ENCODE peak calls at places on chromosomes 1 and 21, in five cellular contexts. One of them, this sample, is unnamed.
A peak's percentile ranks its signal among the peaks of the same experiment; 100 is the strongest.

GRCh38 chr1:183942933-183943693 is 94.4 kb downstream of the COLGALT2 start:
- DNase-seq in ovary: no peak
- DNase-seq in GM23338: no peak
- DNase-seq in thyroid gland: no peak
- DNase-seq in endothelial cell of umbilical vein: no peak
- DNase-seq in this sample: no peak

GRCh38 chr1:70315782-70316181 is 38.7 kb downstream of the ANKRD13C start:
- DNase-seq in endothelial cell of umbilical vein: no peak
- DNase-seq in ovary: no peak
- DNase-seq in thyroid gland: no peak
- DNase-seq in GM23338: no peak
- DNase-seq in this sample: no peak

GRCh38 chr1:152855661-152856060 is 4.1 kb upstream of the LCE7A start:
- DNase-seq in endothelial cell of umbilical vein: no peak
- DNase-seq in thyroid gland: no peak
- DNase-seq in ovary: no peak
- DNase-seq in GM23338: no peak
- DNase-seq in this sample: no peak

GRCh38 chr1:75472089-75472970 is 138.6 kb downstream of the SLC44A5 start:
- DNase-seq in thyroid gland: no peak
- DNase-seq in endothelial cell of umbilical vein: peak; percentile 35
- DNase-seq in GM23338: no peak
- DNase-seq in ovary: no peak
- DNase-seq in this sample: no peak

GRCh38 chr1:72827285-72827684 is 544.9 kb upstream of the NEGR1 start:
- DNase-seq in ovary: no peak
- DNase-seq in GM23338: no peak
- DNase-seq in thyroid gland: no peak
- DNase-seq in endothelial cell of umbilical vein: no peak
- DNase-seq in this sample: no peak

GRCh38 chr21:44312089-44312488 is 12.2 kb downstream of the PFKL start:
- DNase-seq in endothelial cell of umbilical vein: no peak
- DNase-seq in GM23338: no peak
- DNase-seq in thyroid gland: no peak
- DNase-seq in ovary: no peak
- DNase-seq in this sample: no peak

GRCh38 chr1:236762410-236762809 is 32.7 kb upstream of the MTR start:
- DNase-seq in GM23338: no peak
- DNase-seq in ovary: no peak
- DNase-seq in endothelial cell of umbilical vein: no peak
- DNase-seq in thyroid gland: no peak
- DNase-seq in this sample: no peak

GRCh38 chr1:222096476-222096772 is 354.5 kb upstream of the DUSP10 start:
- DNase-seq in thyroid gland: no peak
- DNase-seq in endothelial cell of umbilical vein: no peak
- DNase-seq in ovary: no peak
- DNase-seq in GM23338: no peak
- DNase-seq in this sample: no peak

GRCh38 chr1:31374511-31375196 is 1.8 kb upstream of the FABP3 start:
- DNase-seq in thyroid gland: peak; percentile 73
- DNase-seq in GM23338: no peak
- DNase-seq in ovary: peak; percentile 77
- DNase-seq in endothelial cell of umbilical vein: no peak
- DNase-seq in this sample: no peak

GRCh38 chr1:160739098-160739511 is at the start of gene SLAMF7:
- DNase-seq in endothelial cell of umbilical vein: no peak
- DNase-seq in thyroid gland: no peak
- DNase-seq in ovary: no peak
- DNase-seq in GM23338: no peak
- DNase-seq in this sample: peak; percentile 39

GRCh38 chr1:68344208-68344607 is 105.5 kb downstream of the RPE65 start:
- DNase-seq in endothelial cell of umbilical vein: no peak
- DNase-seq in ovary: no peak
- DNase-seq in GM23338: no peak
- DNase-seq in thyroid gland: no peak
- DNase-seq in this sample: no peak

GRCh38 chr1:238722812-238723211 is 663.6 kb upstream of the CHRM3 start:
- DNase-seq in ovary: no peak
- DNase-seq in endothelial cell of umbilical vein: no peak
- DNase-seq in GM23338: no peak
- DNase-seq in thyroid gland: no peak
- DNase-seq in this sample: no peak

GRCh38 chr1:59814901-59815825 is at the start of gene HOOK1:
- DNase-seq in ovary: no peak
- DNase-seq in GM23338: peak; percentile 34
- DNase-seq in endothelial cell of umbilical vein: no peak
- DNase-seq in thyroid gland: peak; percentile 23
- DNase-seq in this sample: no peak

GRCh38 chr1:59819566-59820438 is 5.1 kb downstream of the HOOK1 start:
- DNase-seq in GM23338: no peak
- DNase-seq in ovary: no peak
- DNase-seq in thyroid gland: no peak
- DNase-seq in endothelial cell of umbilical vein: no peak
- DNase-seq in this sample: no peak

GRCh38 chr1:59816318-59816878 is 1.6 kb downstream of the HOOK1 start:
- DNase-seq in endothelial cell of umbilical vein: no peak
- DNase-seq in ovary: no peak
- DNase-seq in GM23338: no peak
- DNase-seq in thyroid gland: no peak
- DNase-seq in this sample: no peak

GRCh38 chr1:59814180-59814900 is 409 bp upstream of the HOOK1 start:
- DNase-seq in GM23338: peak; percentile 94
- DNase-seq in thyroid gland: peak; percentile 97
- DNase-seq in ovary: peak; percentile 37
- DNase-seq in endothelial cell of umbilical vein: no peak
- DNase-seq in this sample: peak; percentile 96

GRCh38 chr1:59815892-59816291 is 1.1 kb downstream of the HOOK1 start:
- DNase-seq in endothelial cell of umbilical vein: no peak
- DNase-seq in ovary: no peak
- DNase-seq in GM23338: peak; percentile 28
- DNase-seq in thyroid gland: no peak
- DNase-seq in this sample: no peak
- H3K4me3 ChIP-seq in endothelial cell of umbilical vein: no peak overlapping the region
- H3K4me3 ChIP-seq in ovary: no peak overlapping the region
- H3K4me3 ChIP-seq in GM23338: peak overlapping the region; percentile 72
- H3K4me3 ChIP-seq in thyroid gland: no peak overlapping the region
- H3K4me3 ChIP-seq in this sample: no peak overlapping the region

GRCh38 chr1:24929876-24930702 is at the start of gene RUNX3:
- DNase-seq in thyroid gland: peak; percentile 40
- DNase-seq in endothelial cell of umbilical vein: no peak
- DNase-seq in GM23338: peak; percentile 79
- DNase-seq in ovary: no peak
- DNase-seq in this sample: peak; percentile 94

GRCh38 chr1:24927886-24928630 is 2.0 kb downstream of the RUNX3 start:
- DNase-seq in ovary: no peak
- DNase-seq in GM23338: peak; percentile 33
- DNase-seq in thyroid gland: no peak
- DNase-seq in endothelial cell of umbilical vein: peak; percentile 30
- DNase-seq in this sample: no peak

GRCh38 chr1:24930703-24931480 is 816 bp upstream of the RUNX3 start:
- DNase-seq in ovary: no peak
- DNase-seq in thyroid gland: no peak
- DNase-seq in endothelial cell of umbilical vein: no peak
- DNase-seq in GM23338: peak; percentile 35
- DNase-seq in this sample: no peak

GRCh38 chr1:24928631-24929090 is 1.4 kb downstream of the RUNX3 start:
- DNase-seq in GM23338: peak; percentile 60
- DNase-seq in ovary: no peak
- DNase-seq in endothelial cell of umbilical vein: no peak
- DNase-seq in thyroid gland: no peak
- DNase-seq in this sample: peak; percentile 50

GRCh38 chr1:24929091-24929875 is 793 bp downstream of the RUNX3 start:
- DNase-seq in endothelial cell of umbilical vein: no peak
- DNase-seq in GM23338: peak; percentile 61
- DNase-seq in ovary: no peak
- DNase-seq in thyroid gland: no peak
- DNase-seq in this sample: peak; percentile 54
- H3K4me1 ChIP-seq in endothelial cell of umbilical vein: no peaks in the 10 kb centered on the region
- H3K4me1 ChIP-seq in GM23338: peaks cover 53% of the 10 kb centered on the region
- H3K4me1 ChIP-seq in ovary: no peaks in the 10 kb centered on the region
- H3K4me1 ChIP-seq in thyroid gland: peaks cover 48% of the 10 kb centered on the region
- H3K4me1 ChIP-seq in this sample: peaks cover 61% of the 10 kb centered on the region

GRCh38 chr1:7677815-7678214 is 93.3 kb upstream of the VAMP3 start:
- DNase-seq in ovary: no peak
- DNase-seq in GM23338: no peak
- DNase-seq in thyroid gland: no peak
- DNase-seq in endothelial cell of umbilical vein: no peak
- DNase-seq in this sample: no peak

GRCh38 chr1:7678491-7679158 is 92.5 kb upstream of the VAMP3 start:
- DNase-seq in GM23338: no peak
- DNase-seq in thyroid gland: no peak
- DNase-seq in endothelial cell of umbilical vein: no peak
- DNase-seq in ovary: peak; percentile 5
- DNase-seq in this sample: no peak

GRCh38 chr1:7680791-7681165 is 90.3 kb upstream of the VAMP3 start:
- DNase-seq in thyroid gland: no peak
- DNase-seq in GM23338: peak; percentile 57
- DNase-seq in endothelial cell of umbilical vein: no peak
- DNase-seq in ovary: no peak
- DNase-seq in this sample: no peak

GRCh38 chr1:7679873-7680790 is 91.0 kb upstream of the VAMP3 start:
- DNase-seq in ovary: peak; percentile 69
- DNase-seq in thyroid gland: peak; percentile 34
- DNase-seq in endothelial cell of umbilical vein: peak; percentile 30
- DNase-seq in GM23338: peak; percentile 68
- DNase-seq in this sample: peak; percentile 33

GRCh38 chr1:7679159-7679872 is 91.8 kb upstream of the VAMP3 start:
- DNase-seq in ovary: peak; percentile 20
- DNase-seq in GM23338: no peak
- DNase-seq in thyroid gland: no peak
- DNase-seq in endothelial cell of umbilical vein: no peak
- DNase-seq in this sample: no peak
- H3K4me3 ChIP-seq in ovary: no peak overlapping the region
- H3K4me3 ChIP-seq in GM23338: peak overlapping the region; percentile 66
- H3K4me3 ChIP-seq in thyroid gland: no peak overlapping the region
- H3K4me3 ChIP-seq in endothelial cell of umbilical vein: no peak overlapping the region
- H3K4me3 ChIP-seq in this sample: no peak overlapping the region

GRCh38 chr1:186500804-186501203 is 39.9 kb upstream of the PDC start:
- DNase-seq in GM23338: no peak
- DNase-seq in endothelial cell of umbilical vein: no peak
- DNase-seq in ovary: no peak
- DNase-seq in thyroid gland: no peak
- DNase-seq in this sample: no peak
- H3K4me1 ChIP-seq in GM23338: peaks cover 6% of the 10 kb centered on the region
- H3K4me1 ChIP-seq in endothelial cell of umbilical vein: peaks cover 28% of the 10 kb centered on the region
- H3K4me1 ChIP-seq in ovary: no peaks in the 10 kb centered on the region
- H3K4me1 ChIP-seq in thyroid gland: no peaks in the 10 kb centered on the region
- H3K4me1 ChIP-seq in this sample: no peaks in the 10 kb centered on the region